ENCODE peak calls at places on chromosomes 12 and 14, in five cellular contexts. K is GM20000, I is NCI-H1092 treated with DMSO at 0.1 percent for 48 hours, Q is AG10803, R is T-helper 2 cell. N is an unnamed sample.

GRCh38 chr14:58078068-58078467 is 73.9 kb downstream of the ARMH4 start:
- DNase-seq in K (no peak), I (no peak), Q (peak; percentile 88), R (no peak), N (no peak)

GRCh38 chr14:50116986-50117385 is 614 bp upstream of the VCPKMT start:
- DNase-seq in K (no peak), I (no peak), Q (no peak), R (no peak), N (no peak)

GRCh38 chr12:81077686-81078441 is at the start of gene ACSS3:
- DNase-seq in K (no peak), I (no peak), Q (peak; percentile 28), R (no peak), N (no peak)

GRCh38 chr12:109727039-109727723 is 13.6 kb downstream of the FAM222A start:
- DNase-seq in K (no peak), I (no peak), Q (no peak), R (no peak), N (no peak)

GRCh38 chr12:38934078-38934584 is 28.7 kb upstream of the CPNE8 start:
- DNase-seq in K (no peak), I (no peak), Q (no peak), R (no peak), N (no peak)

GRCh38 chr12:114686421-114687268 is 2.7 kb upstream of the TBX3 start:
- DNase-seq in K (no peak), I (no peak), Q (no peak), R (no peak), N (no peak)

GRCh38 chr12:31471061-31471460 is 119.9 kb downstream of the DENND5B start:
- DNase-seq in K (no peak), I (no peak), Q (no peak), R (no peak), N (no peak)

GRCh38 chr12:29152223-29152868 is 3.3 kb downstream of the FAR2 start:
- DNase-seq in K (peak; percentile 80), I (no peak), Q (no peak), R (no peak), N (peak; percentile 19)

GRCh38 chr14:88834883-88835431 is 10.5 kb downstream of the TTC8 start:
- DNase-seq in K (no peak), I (no peak), Q (peak; percentile 55), R (no peak), N (no peak)

N was measured in NAMALWA.